ENCODE peak calls at places on chromosomes 12 and 14, in five cellular contexts. T is spleen, F is H1, C is HCT116, Z is suprapubic skin. P is an unnamed sample.

GRCh38 chr14:37563189-37563588 is 31.9 kb downstream of the FOXA1 start:
- DNase-seq in T (no peak), F (no peak), C (no peak), Z (no peak), P (no peak)

GRCh38 chr12:130254476-130255276 is 83.0 kb upstream of the PIWIL1 start:
- DNase-seq in T (no peak), F (no peak), C (no peak), Z (no peak), P (no peak)

GRCh38 chr12:116736962-116737773 is 701 bp downstream of the SPRING1 start:
- DNase-seq in T (peak; percentile 80), F (no peak), C (no peak), Z (no peak), P (peak; percentile 31)

GRCh38 chr12:3016191-3016590 is 57.0 kb downstream of the TEAD4 start:
- DNase-seq in T (no peak), F (no peak), C (no peak), Z (no peak), P (no peak)

GRCh38 chr12:50102648-50103309 is 1.0 kb upstream of the GPD1 start:
- DNase-seq in T (no peak), F (no peak), C (no peak), Z (no peak), P (no peak)

GRCh38 chr12:114025935-114026334 is 59.8 kb upstream of the RBM19 start:
- DNase-seq in T (no peak), F (no peak), C (no peak), Z (no peak), P (no peak)

GRCh38 chr12:21301-22189 is 45.0 kb upstream of the IQSEC3 start:
- DNase-seq in T (peak; percentile 68), F (no peak), C (no peak), Z (peak; percentile 48), P (no peak)

GRCh38 chr12:52349196-52349595 is 18.1 kb downstream of the KRT85 start:
- DNase-seq in T (no peak), F (no peak), C (no peak), Z (no peak), P (no peak)

GRCh38 chr12:122203301-122203967 is at the start of gene B3GNT4:
- DNase-seq in T (peak; percentile 86), F (no peak), C (peak; percentile 32), Z (no peak), P (peak; percentile 72)

GRCh38 chr12:77153706-77154105 is 88.3 kb upstream of the E2F7 start:
- DNase-seq in T (no peak), F (no peak), C (no peak), Z (no peak), P (no peak)

GRCh38 chr12:94707892-94708291 is 57.5 kb upstream of the TMCC3 start:
- DNase-seq in T (no peak), F (no peak), C (no peak), Z (no peak), P (no peak)

GRCh38 chr12:666766-667308 is 3.6 kb upstream of the NINJ2 start:
- DNase-seq in T (no peak), F (no peak), C (no peak), Z (no peak), P (no peak)

GRCh38 chr12:121754836-121755235 is 38.7 kb downstream of the RHOF start:
- DNase-seq in T (no peak), F (no peak), C (no peak), Z (no peak), P (no peak)

GRCh38 chr12:86456241-86456640 is 200.1 kb upstream of the MGAT4C start:
- DNase-seq in T (no peak), F (no peak), C (no peak), Z (no peak), P (no peak)

GRCh38 chr12:89181271-89181920 is 170.9 kb downstream of the DUSP6 start:
- DNase-seq in T (no peak), F (no peak), C (no peak), Z (no peak), P (no peak)

GRCh38 chr14:98292191-98292590 is 979.8 kb downstream of the BCL11B start:
- DNase-seq in T (no peak), F (no peak), C (no peak), Z (no peak), P (no peak)

GRCh38 chr12:108563135-108563803 is 873 bp downstream of the ISCU start:
- DNase-seq in T (peak; percentile 94), F (peak; percentile 56), C (peak; percentile 87), Z (peak; percentile 90), P (peak; percentile 81)

GRCh38 chr12:26636710-26637328 is 196.2 kb downstream of the ITPR2 start:
- DNase-seq in T (no peak), F (no peak), C (no peak), Z (no peak), P (no peak)

GRCh38 chr12:6114476-6114870 is 10.0 kb downstream of the VWF start:
- DNase-seq in T (no peak), F (no peak), C (no peak), Z (no peak), P (no peak)

GRCh38 chr12:120719072-120719471 is 6.6 kb upstream of the ACADS start:
- DNase-seq in T (no peak), F (no peak), C (no peak), Z (no peak), P (no peak)

GRCh38 chr12:65911321-65911720 is 87.0 kb downstream of the HMGA2 start:
- DNase-seq in T (no peak), F (no peak), C (no peak), Z (no peak), P (no peak)

GRCh38 chr12:125538800-125539199 is 473.6 kb downstream of the AACS start:
- DNase-seq in T (no peak), F (no peak), C (no peak), Z (no peak), P (no peak)

GRCh38 chr12:106304001-106304421 is 1.5 kb downstream of the TCP11L2 start:
- DNase-seq in T (no peak), F (no peak), C (no peak), Z (no peak), P (no peak)

GRCh38 chr12:2414810-2415567 is 362.2 kb downstream of the CACNA1C start:
- DNase-seq in T (peak; percentile 65), F (no peak), C (no peak), Z (peak; percentile 13), P (no peak)

GRCh38 chr14:54625158-54625557 is 58.2 kb downstream of the SAMD4A start:
- DNase-seq in T (no peak), F (no peak), C (no peak), Z (no peak), P (no peak)

GRCh38 chr14:74891870-74892269 is 10.2 kb downstream of the DLST start:
- DNase-seq in T (no peak), F (no peak), C (no peak), Z (no peak), P (no peak)

GRCh38 chr12:1804545-1805332 is 15.6 kb upstream of the LRTM2 start:
- DNase-seq in T (peak; percentile 94), F (peak; percentile 82), C (peak; percentile 75), Z (peak; percentile 93), P (peak; percentile 85)

GRCh38 chr12:52496590-52497071 is 3.6 kb upstream of the KRT6A start:
- DNase-seq in T (no peak), F (no peak), C (peak; percentile 80), Z (no peak), P (no peak)

GRCh38 chr12:89084751-89085150 is 267.6 kb downstream of the DUSP6 start:
- DNase-seq in T (no peak), F (no peak), C (no peak), Z (no peak), P (no peak)

GRCh38 chr14:100065942-100066574 is 836 bp downstream of the EVL start:
- DNase-seq in T (peak; percentile 85), F (no peak), C (no peak), Z (no peak), P (peak; percentile 41)

GRCh38 chr14:24362241-24362960 is 5.6 kb upstream of the NFATC4 start:
- DNase-seq in T (no peak), F (no peak), C (no peak), Z (no peak), P (no peak)

GRCh38 chr14:24364841-24365240 is 3.1 kb upstream of the NFATC4 start:
- DNase-seq in T (no peak), F (no peak), C (no peak), Z (no peak), P (no peak)

GRCh38 chr14:24363401-24363800 is 4.6 kb upstream of the NFATC4 start:
- DNase-seq in T (no peak), F (no peak), C (no peak), Z (no peak), P (no peak)

GRCh38 chr14:24356208-24356607 is 11.8 kb upstream of the NFATC4 start:
- DNase-seq in T (no peak), F (no peak), C (no peak), Z (no peak), P (no peak)

DNA sequence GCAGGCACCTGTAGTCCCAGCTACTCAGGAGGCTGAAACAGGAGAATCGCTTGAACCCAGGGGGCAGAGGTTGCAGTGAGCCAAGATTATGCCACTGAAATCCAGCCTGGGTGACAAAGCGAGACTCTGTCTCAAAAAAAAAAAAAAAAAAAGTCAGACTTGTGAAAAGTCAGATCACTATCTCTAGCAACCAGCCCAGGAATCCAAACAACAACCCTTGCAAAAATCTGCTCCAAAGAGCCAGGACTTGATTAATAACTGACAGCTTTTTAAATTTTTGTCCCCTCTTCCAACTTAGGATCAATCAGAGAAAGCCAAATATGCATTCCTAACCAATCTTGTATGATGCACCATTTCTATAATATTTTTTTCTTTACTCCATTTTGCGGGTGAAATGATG is 7.7 kb upstream of the NFATC4 start:
- DNase-seq in T (no peak), F (no peak), C (no peak), Z (no peak), P (no peak)
- H3K4me1 ChIP-seq in T (peaks cover 4% of the 10 kb centered on the region), F (no peaks in the 10 kb centered on the region), C (peaks cover 6% of the 10 kb centered on the region), Z (peaks cover 5% of the 10 kb centered on the region), P (peaks cover 6% of the 10 kb centered on the region)

GRCh38 chr14:23447634-23448353 is 12.3 kb upstream of the MYH7 start:
- DNase-seq in T (no peak), F (no peak), C (no peak), Z (no peak), P (peak; percentile 43)
- TF ChIP-seq POLR2AphosphoS5 in T (no peak), F (no peak), C (no peak), Z (no peak), P (no peak)

DNA sequence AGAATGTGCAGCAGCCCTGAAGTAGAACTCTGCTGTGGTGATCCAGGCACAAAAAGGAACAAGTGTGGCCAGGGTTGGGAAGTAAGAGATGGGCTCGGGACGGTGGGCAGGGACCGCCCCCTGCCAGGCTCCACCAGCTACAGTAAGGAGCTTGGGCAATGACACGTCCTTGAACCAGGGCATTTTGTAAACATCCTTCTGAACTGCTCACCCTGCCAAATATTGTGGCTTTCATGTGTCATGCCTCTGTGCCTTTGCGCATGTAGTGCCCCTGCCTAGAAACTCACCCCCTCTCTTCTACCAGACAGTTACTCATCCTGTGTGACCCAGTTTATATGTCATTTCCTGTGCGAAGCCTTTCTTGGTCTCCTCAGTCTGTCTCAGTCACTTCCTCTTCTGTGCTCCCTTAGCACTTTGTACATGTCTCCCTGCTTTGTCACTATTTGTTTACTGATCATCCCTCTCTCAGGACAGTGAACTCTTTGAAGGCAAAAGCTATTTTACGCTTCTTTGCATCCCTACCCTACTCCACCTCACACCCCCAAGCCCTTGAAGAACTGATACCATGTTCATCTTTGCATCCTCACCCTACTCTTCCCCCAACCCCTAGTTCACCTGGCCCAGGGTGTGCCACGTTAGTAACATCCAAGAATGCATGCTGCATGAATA is 108.9 kb upstream of the PLEKHG7 start:
- DNase-seq in T (peak; percentile 84), F (no peak), C (no peak), Z (no peak), P (peak; percentile 29)
- H3K4me3 ChIP-seq in T (no peak overlapping the region), F (no peak overlapping the region), C (no peak overlapping the region), Z (no peak overlapping the region), P (no peak overlapping the region)

GRCh38 chr12:8037046-8037663 is 4.6 kb downstream of the FOXJ2 start:
- DNase-seq in T (no peak), F (no peak), C (no peak), Z (no peak), P (no peak)
- H3K4me1 ChIP-seq in T (peaks cover 66% of the 10 kb centered on the region), F (peaks cover 23% of the 10 kb centered on the region), C (peaks cover 23% of the 10 kb centered on the region), Z (peaks cover 67% of the 10 kb centered on the region), P (peaks cover 66% of the 10 kb centered on the region)

GRCh38 chr14:77014004-77014604 is 14.4 kb downstream of the IRF2BPL start:
- DNase-seq in T (no peak), F (no peak), C (no peak), Z (no peak), P (peak; percentile 77)
- TF ChIP-seq POLR2AphosphoS5 in T (no peak), F (no peak), C (no peak), Z (no peak), P (no peak)